ENCODE peak calls at places on chromosomes 4 and X, in four cellular contexts. B is Ammon's horn; F is iris pigment epithelial cell; T is CD8-positive, alpha-beta T cell. Y is an unnamed sample.
A peak's percentile ranks its signal among the peaks of the same experiment; 100 is the strongest.

GRCh38 chr4:101977096-101977495 is 186.6 kb downstream of the BANK1 start:
- DNase-seq in T (no peak), B (peak; percentile 36), F (peak; percentile 99), Y (peak; percentile 92)

GRCh38 chr4:139403457-139403856 is 50.5 kb upstream of the RAB33B start:
- DNase-seq in T (no peak), F (no peak), B (no peak), Y (no peak)

GRCh38 chr4:115145393-115146160 is 32.2 kb upstream of the NDST4 start:
- DNase-seq in F (no peak), T (no peak), B (no peak), Y (no peak)

GRCh38 chr4:158053086-158053485 is 119.7 kb downstream of the GASK1B start:
- DNase-seq in B (no peak), F (no peak), T (no peak), Y (no peak)

GRCh38 chr4:158750379-158750778 is 18.4 kb upstream of the FNIP2 start:
- DNase-seq in B (no peak), T (no peak), F (peak; percentile 83), Y (peak; percentile 86)

GRCh38 chr4:7379719-7380118 is 55.0 kb downstream of the PSAPL1 start:
- DNase-seq in F (no peak), T (no peak), B (no peak), Y (no peak)

GRCh38 chrX:154403858-154404257 is 5.2 kb downstream of the DNASE1L1 start:
- DNase-seq in F (no peak), B (no peak), T (no peak), Y (no peak)

GRCh38 chr4:76585897-76586360 is 150.9 kb downstream of the SHROOM3 start:
- DNase-seq in B (peak; percentile 36), F (peak; percentile 68), T (peak; percentile 5), Y (peak; percentile 92)

GRCh38 chrX:134604701-134605271 is 53.5 kb downstream of the PLAC1 start:
- DNase-seq in F (peak; percentile 23), T (no peak), B (no peak), Y (peak; percentile 39)

GRCh38 chr4:127624176-127624575 is 8.6 kb upstream of the INTU start:
- DNase-seq in B (no peak), T (no peak), F (no peak), Y (peak; percentile 39)

GRCh38 chr4:166277406-166277805 is 404.4 kb downstream of the TLL1 start:
- DNase-seq in F (peak; percentile 21), T (no peak), B (no peak), Y (peak; percentile 16)

GRCh38 chrX:113470166-113470565 is 629.5 kb upstream of the AMOT start:
- DNase-seq in F (no peak), B (no peak), T (no peak), Y (no peak)

GRCh38 chrX:28697732-28698131 is 110.5 kb downstream of the IL1RAPL1 start:
- DNase-seq in B (no peak), T (no peak), F (no peak), Y (no peak)

GRCh38 chr4:19547463-19547862 is 704.2 kb upstream of the SLIT2 start:
- DNase-seq in T (no peak), B (no peak), F (no peak), Y (no peak)

GRCh38 chrX:9379697-9380551 is 84.9 kb upstream of the TBL1X start:
- DNase-seq in T (no peak), B (peak; percentile 4), F (peak; percentile 58), Y (peak; percentile 26)

GRCh38 chrX:14420876-14421275 is 108.5 kb upstream of the GLRA2 start:
- DNase-seq in B (no peak), T (no peak), F (no peak), Y (no peak)

GRCh38 chr4:109113511-109113910 is 188.9 kb downstream of the COL25A1 start:
- DNase-seq in F (peak; percentile 39), T (no peak), B (no peak), Y (no peak)

GRCh38 chr4:90456891-90457290 is 329.7 kb downstream of the CCSER1 start:
- DNase-seq in B (no peak), T (no peak), F (no peak), Y (no peak)

GRCh38 chr4:38469410-38469809 is 194.6 kb upstream of the KLF3 start:
- DNase-seq in B (no peak), T (no peak), F (no peak), Y (no peak)

GRCh38 chrX:118271770-118272169 is 74.1 kb upstream of the WDR44 start:
- DNase-seq in F (peak; percentile 40), T (no peak), B (no peak), Y (peak; percentile 11)

GRCh38 chrX:70129811-70130210 is 3.4 kb upstream of the IGBP1 start:
- DNase-seq in F (no peak), B (no peak), T (no peak), Y (no peak)

GRCh38 chr4:73923631-73923937 is 54.4 kb downstream of the CXCL1 start:
- DNase-seq in F (no peak), B (no peak), T (no peak), Y (no peak)

GRCh38 chrX:130211415-130212186 is 39.8 kb downstream of the RAB33A start:
- DNase-seq in T (no peak), B (no peak), F (no peak), Y (no peak)

GRCh38 chr4:14196141-14196540 is 568.6 kb upstream of the BOD1L1 start:
- DNase-seq in T (no peak), B (peak; percentile 30), F (peak; percentile 68), Y (peak; percentile 90)

GRCh38 chr4:21769404-21770147 is 179.0 kb downstream of the KCNIP4 start:
- DNase-seq in T (no peak), B (no peak), F (peak; percentile 91), Y (peak; percentile 61)

GRCh38 chr4:38818441-38818976 is 13.9 kb upstream of the TLR1 start:
- DNase-seq in B (no peak), T (no peak), F (no peak), Y (no peak)

GRCh38 chrX:111511477-111511876 is at the start of gene SERTM2:
- DNase-seq in F (peak; percentile 34), T (no peak), B (peak; percentile 20), Y (peak; percentile 50)

GRCh38 chr4:8727131-8727530 is 134.6 kb downstream of the CPZ start:
- DNase-seq in B (no peak), F (no peak), T (no peak), Y (no peak)

GRCh38 chrX:39859991-39860861 is 237.5 kb downstream of the BCOR start:
- DNase-seq in F (peak; percentile 78), B (no peak), T (peak; percentile 68), Y (peak; percentile 59)

GRCh38 chr4:87073570-87074470 is 139.0 kb downstream of the AFF1 start:
- DNase-seq in T (peak; percentile 42), F (peak; percentile 66), B (peak; percentile 83), Y (peak; percentile 13)

GRCh38 chr4:89298160-89298559 is 9.4 kb downstream of the GPRIN3 start:
- DNase-seq in B (peak; percentile 18), F (no peak), T (peak; percentile 39), Y (no peak)

GRCh38 chr4:143337600-143338287 is 1.1 kb downstream of the GAB1 start:
- DNase-seq in B (peak; percentile 81), F (peak; percentile 66), T (no peak), Y (peak; percentile 77)

GRCh38 chr4:1192091-1192492 is 19.7 kb upstream of the SPON2 start:
- DNase-seq in B (peak; percentile 92), T (no peak), F (peak; percentile 99), Y (peak; percentile 98)

GRCh38 chr4:94516999-94517398 is 65.3 kb downstream of the PDLIM5 start:
- DNase-seq in F (peak; percentile 87), T (no peak), B (no peak), Y (no peak)

GRCh38 chr4:7050481-7051143 is 7.4 kb downstream of the TADA2B start:
- DNase-seq in B (no peak), F (no peak), T (no peak), Y (no peak)

GRCh38 chr4:89352541-89352940 is 44.9 kb upstream of the GPRIN3 start:
- DNase-seq in F (no peak), B (no peak), T (no peak), Y (no peak)

GRCh38 chr4:87150498-87151261 is 69.7 kb downstream of the KLHL8 start:
- DNase-seq in F (peak; percentile 74), B (peak; percentile 81), T (peak; percentile 64), Y (peak; percentile 84)

GRCh38 chr4:119810001-119810400 is 181.4 kb upstream of the PDE5A start:
- DNase-seq in B (no peak), T (no peak), F (no peak), Y (no peak)